ENCODE peak calls at places on chromosomes 11 and 22, in six cellular contexts. D, J, A, K, L and C are unnamed samples.

GRCh38 chr11:34380696-34381095 is 22.9 kb upstream of the ABTB2 start:
- DNase-seq in A (no peak), L (peak; percentile 19), K (no peak), D (peak; percentile 82), J (no peak), C (no peak)

GRCh38 chr11:57871231-57871630 is 109.6 kb downstream of the CTNND1 start:
- DNase-seq in J (no peak), A (no peak), K (no peak), D (no peak), L (no peak), C (no peak)

GRCh38 chr22:30561402-30562154 is 12.9 kb downstream of the GAL3ST1 start:
- DNase-seq in J (no peak), D (no peak), A (no peak), K (no peak), L (no peak), C (no peak)

GRCh38 chr11:61851900-61852295 is 23.8 kb downstream of the FADS2 start:
- DNase-seq in J (no peak), K (no peak), A (no peak), L (no peak), D (no peak), C (no peak)

GRCh38 chr22:48445113-48445827 is 1382.4 kb downstream of the BRD1 start:
- DNase-seq in A (no peak), J (no peak), D (no peak), L (no peak), K (no peak), C (no peak)

GRCh38 chr11:72375241-72375640 is 59.1 kb downstream of the CLPB start:
- DNase-seq in D (no peak), L (no peak), J (no peak), A (no peak), K (no peak), C (no peak)

GRCh38 chr11:128251140-128251539 is 336.2 kb downstream of the ETS1 start:
- DNase-seq in K (no peak), D (peak; percentile 88), L (no peak), A (no peak), J (no peak), C (no peak)

GRCh38 chr22:19708323-19709011 is 5.8 kb upstream of the SEPTIN5 start:
- DNase-seq in A (no peak), L (no peak), K (no peak), D (no peak), J (no peak), C (no peak)

GRCh38 chr22:22941831-22942510 is 54.4 kb downstream of the IGLL5 start:
- DNase-seq in J (peak; percentile 9), A (no peak), D (no peak), L (no peak), K (no peak), C (no peak)

GRCh38 chr11:8326337-8326736 is 62.7 kb upstream of the LMO1 start:
- DNase-seq in D (no peak), J (no peak), A (no peak), L (no peak), K (no peak), C (no peak)

GRCh38 chr11:82732734-82733443 is 775 bp downstream of the FAM181B start:
- DNase-seq in L (no peak), D (no peak), J (peak; percentile 34), K (no peak), A (no peak), C (peak; percentile 10)

GRCh38 chr22:17920145-17920605 is 104.2 kb downstream of the MICAL3 start:
- DNase-seq in K (no peak), D (peak; percentile 55), L (peak; percentile 39), J (no peak), A (no peak), C (peak; percentile 55)

GRCh38 chr11:110463153-110463552 is 33.4 kb downstream of the FDX1 start:
- DNase-seq in A (no peak), J (no peak), L (peak; percentile 51), D (peak; percentile 75), K (no peak), C (peak; percentile 21)

GRCh38 chr11:15551897-15552851 is 437.5 kb downstream of the INSC start:
- DNase-seq in J (no peak), K (no peak), L (no peak), D (no peak), A (no peak), C (no peak)

GRCh38 chr11:70476669-70477068 is 78.3 kb downstream of the CTTN start:
- DNase-seq in J (no peak), D (no peak), A (no peak), K (no peak), L (no peak), C (no peak)

GRCh38 chr11:60872952-60873524 is 5.7 kb downstream of the ZP1 start:
- DNase-seq in L (no peak), J (no peak), K (no peak), D (peak; percentile 97), A (no peak), C (no peak)

GRCh38 chr11:41309716-41310115 is 149.7 kb downstream of the LRRC4C start:
- DNase-seq in L (peak; percentile 16), J (no peak), A (no peak), D (no peak), K (no peak), C (no peak)

GRCh38 chr11:8080674-8081590 is at the start of gene TUB:
- DNase-seq in J (no peak), L (no peak), D (no peak), A (no peak), K (no peak), C (peak; percentile 16)

GRCh38 chr22:44532466-44533025 is 34.5 kb upstream of the RTL6 start:
- DNase-seq in L (no peak), K (no peak), A (no peak), J (no peak), D (no peak), C (no peak)

GRCh38 chr22:37599161-37599560 is 9.5 kb upstream of the GGA1 start:
- DNase-seq in A (no peak), J (no peak), D (no peak), L (peak; percentile 49), K (no peak), C (no peak)

GRCh38 chr11:24181395-24182047 is 315.3 kb upstream of the LUZP2 start:
- DNase-seq in A (no peak), L (no peak), D (no peak), J (no peak), K (no peak), C (no peak)

GRCh38 chr11:6604081-6604626 is 580 bp downstream of the ILK start:
- DNase-seq in D (peak; percentile 76), A (peak; percentile 67), J (peak; percentile 63), K (no peak), L (peak; percentile 79), C (peak; percentile 26)

GRCh38 chr11:62879150-62879549 is 1.5 kb upstream of the SLC3A2 start:
- DNase-seq in A (no peak), D (no peak), K (no peak), L (no peak), J (no peak), C (no peak)

GRCh38 chr22:47631571-47632102 is 869.2 kb downstream of the TBC1D22A start:
- DNase-seq in J (no peak), K (peak; percentile 76), A (no peak), D (no peak), L (peak; percentile 58), C (no peak)

GRCh38 chr11:96311120-96311568 is 31.9 kb downstream of the MAML2 start:
- DNase-seq in L (peak; percentile 68), J (no peak), K (no peak), A (no peak), D (peak; percentile 77), C (no peak)

GRCh38 chr11:104946907-104947306 is 21.5 kb downstream of the CASP4 start:
- DNase-seq in K (no peak), D (peak; percentile 68), A (peak; percentile 20), J (no peak), L (peak; percentile 82), C (peak; percentile 13)

GRCh38 chr11:66636411-66636810 is 2.1 kb upstream of the RBM4 start:
- DNase-seq in D (no peak), L (no peak), A (no peak), J (no peak), K (no peak), C (no peak)

GRCh38 chr11:112156594-112157273 is 7.2 kb downstream of the IL18 start:
- DNase-seq in D (no peak), L (no peak), K (no peak), J (no peak), A (no peak), C (no peak)

GRCh38 chr11:72821920-72822799 is 7.9 kb downstream of the ATG16L2 start:
- DNase-seq in J (peak; percentile 98), A (peak; percentile 73), L (peak; percentile 97), D (peak; percentile 88), K (peak; percentile 82), C (peak; percentile 85)

GRCh38 chr22:31630331-31631329 is 31.4 kb downstream of the PISD start:
- DNase-seq in A (peak; percentile 86), L (peak; percentile 80), D (peak; percentile 82), K (no peak), J (peak; percentile 82), C (peak; percentile 95)

GRCh38 chr11:126219547-126219946 is 8.0 kb downstream of the FAM118B start:
- DNase-seq in K (no peak), J (no peak), A (no peak), D (no peak), L (no peak), C (no peak)

GRCh38 chr11:67022961-67023956 is at the start of gene SYT12:
- DNase-seq in D (peak; percentile 29), A (no peak), L (no peak), K (no peak), J (no peak), C (peak; percentile 34)

GRCh38 chr22:35206889-35207288 is 50.4 kb upstream of the HMGXB4 start:
- DNase-seq in J (no peak), D (no peak), A (no peak), L (no peak), K (no peak), C (no peak)

GRCh38 chr11:128335729-128336128 is 251.6 kb downstream of the ETS1 start:
- DNase-seq in J (no peak), K (no peak), L (no peak), A (no peak), D (no peak), C (no peak)

GRCh38 chr11:68315581-68315920 is 3.2 kb downstream of the LRP5 start:
- DNase-seq in K (no peak), L (peak; percentile 83), D (no peak), J (no peak), A (no peak), C (no peak)

GRCh38 chr11:3186166-3186953 is 21.2 kb upstream of the OSBPL5 start:
- DNase-seq in L (no peak), D (no peak), J (no peak), A (no peak), K (no peak), C (no peak)

GRCh38 chr22:26887456-26887855 is 230.1 kb downstream of the MIAT start:
- DNase-seq in L (no peak), A (no peak), K (no peak), J (no peak), D (peak; percentile 83), C (no peak)